ENCODE peak calls at places on chromosomes 5 and 9, in seven cellular contexts. F is neuronal stem cell, M is heart left ventricle, K is adipocyte, W is IMR-90, Y is small intestine, P is hepatocyte. X is an unnamed sample.

GRCh38 chr9:133708770-133709611 is 29.2 kb downstream of the SARDH start:
- DNase-seq in P (no peak), F (no peak), W (no peak), K (no peak), M (peak; percentile 53), Y (no peak), X (peak; percentile 87)

GRCh38 chr5:9924614-9925013 is 294.5 kb upstream of the TAS2R1 start:
- DNase-seq in Y (no peak), M (no peak), K (peak; percentile 93), F (no peak), W (peak; percentile 99), P (no peak), X (no peak)

GRCh38 chr5:177327539-177328522 is 16.1 kb upstream of the MXD3 start:
- DNase-seq in K (no peak), P (no peak), Y (peak; percentile 25), M (no peak), W (peak; percentile 33), F (no peak), X (no peak)

GRCh38 chr5:142843029-142843905 is 73.1 kb downstream of the ARHGAP26 start:
- DNase-seq in P (no peak), W (no peak), Y (no peak), F (no peak), M (no peak), K (no peak), X (no peak)

GRCh38 chr9:8384126-8384525 is 584.5 kb upstream of the DMAC1 start:
- DNase-seq in M (no peak), F (no peak), W (no peak), P (no peak), Y (no peak), K (no peak), X (no peak)

GRCh38 chr5:78887384-78888118 is 97.6 kb downstream of the ARSB start:
- DNase-seq in W (peak; percentile 25), Y (no peak), K (no peak), M (no peak), F (no peak), P (no peak), X (no peak)

GRCh38 chr9:96567203-96567700 is 52.4 kb downstream of the CDC14B start:
- DNase-seq in F (no peak), W (no peak), P (no peak), Y (no peak), M (peak; percentile 64), K (peak; percentile 76), X (no peak)

GRCh38 chr5:44847453-44847852 is 38.7 kb downstream of the MRPS30 start:
- DNase-seq in Y (no peak), K (no peak), F (no peak), W (no peak), M (no peak), P (no peak), X (no peak)

GRCh38 chr9:86802900-86803673 is 144.2 kb downstream of the GAS1 start:
- DNase-seq in K (no peak), M (no peak), W (no peak), F (no peak), Y (no peak), P (no peak), X (no peak)

GRCh38 chr9:111599948-111600343 is 499 bp upstream of the PTGR1 start:
- DNase-seq in M (peak; percentile 57), P (no peak), K (no peak), Y (no peak), F (no peak), W (no peak), X (no peak)

GRCh38 chr5:10333154-10334006 is 20.1 kb upstream of the MARCHF6 start:
- DNase-seq in W (peak; percentile 26), M (peak; percentile 78), F (no peak), K (peak; percentile 61), Y (peak; percentile 50), P (peak; percentile 55), X (no peak)

GRCh38 chr9:115808695-115809094 is 344.9 kb upstream of the PAPPA start:
- DNase-seq in Y (no peak), F (no peak), K (no peak), W (peak; percentile 88), M (no peak), P (no peak), X (no peak)

GRCh38 chr5:58933891-58934628 is 351.2 kb downstream of the RAB3C start:
- DNase-seq in F (no peak), P (no peak), M (no peak), W (no peak), Y (no peak), K (no peak), X (no peak)

GRCh38 chr5:102670224-102670836 is 84.8 kb upstream of the PAM start:
- DNase-seq in W (no peak), Y (no peak), M (peak; percentile 33), P (peak; percentile 43), F (no peak), K (peak; percentile 41), X (peak; percentile 60)

GRCh38 chr9:14303526-14303925 is 10.4 kb downstream of the NFIB start:
- DNase-seq in W (no peak), M (no peak), Y (no peak), F (no peak), P (no peak), K (no peak), X (no peak)

GRCh38 chr5:140608730-140609520 is 24.1 kb downstream of the CD14 start:
- DNase-seq in W (no peak), F (no peak), P (no peak), Y (peak; percentile 43), M (peak; percentile 65), K (no peak), X (peak; percentile 33)

GRCh38 chr9:98302938-98303337 is 47.5 kb upstream of the TBC1D2 start:
- DNase-seq in P (no peak), F (no peak), M (no peak), W (no peak), K (no peak), Y (no peak), X (no peak)

GRCh38 chr5:157558089-157558595 is 17.4 kb downstream of the ADAM19 start:
- DNase-seq in F (no peak), M (no peak), W (peak; percentile 86), P (no peak), Y (no peak), K (peak; percentile 83), X (peak; percentile 68)

GRCh38 chr5:4905674-4906528 is 234.2 kb upstream of the ADAMTS16 start:
- DNase-seq in W (no peak), M (no peak), F (no peak), P (no peak), K (no peak), Y (no peak), X (no peak)

GRCh38 chr9:84917366-84918063 is 248.0 kb downstream of the NTRK2 start:
- DNase-seq in K (no peak), W (no peak), P (no peak), Y (no peak), M (no peak), F (no peak), X (no peak)

GRCh38 chr5:91956738-91957137 is 573.6 kb upstream of the ARRDC3 start:
- DNase-seq in P (no peak), M (no peak), K (no peak), F (peak; percentile 14), Y (no peak), W (no peak), X (peak; percentile 71)

GRCh38 chr5:95761771-95762680 is 30.9 kb downstream of the RHOBTB3 start:
- DNase-seq in M (no peak), K (no peak), W (peak; percentile 94), P (no peak), Y (no peak), F (no peak), X (no peak)

GRCh38 chr5:170273968-170274710 is 23.4 kb downstream of the LCP2 start:
- DNase-seq in W (no peak), Y (peak; percentile 61), F (no peak), P (peak; percentile 58), M (no peak), K (no peak), X (peak; percentile 9)

GRCh38 chr9:133621868-133622267 is 12.7 kb upstream of the FAM163B start:
- DNase-seq in F (no peak), M (no peak), K (no peak), Y (no peak), P (no peak), W (no peak), X (no peak)

GRCh38 chr5:159419567-159419966 is 89.3 kb upstream of the IL12B start:
- DNase-seq in P (no peak), Y (no peak), F (no peak), W (no peak), M (no peak), K (no peak), X (no peak)

GRCh38 chr9:119951591-119951990 is 582.4 kb upstream of the BRINP1 start:
- DNase-seq in K (no peak), W (no peak), P (no peak), M (no peak), F (no peak), Y (no peak), X (no peak)

GRCh38 chr9:119955276-119955675 is 586.0 kb upstream of the BRINP1 start:
- DNase-seq in F (no peak), M (no peak), Y (no peak), W (peak; percentile 13), K (peak; percentile 46), P (no peak), X (no peak)

GRCh38 chr9:119951090-119951489 is 581.9 kb upstream of the BRINP1 start:
- DNase-seq in W (peak; percentile 72), P (no peak), K (peak; percentile 95), Y (no peak), F (no peak), M (no peak), X (no peak)
- H3K4me1 ChIP-seq in W (peaks cover 16% of the 10 kb centered on the region), P (peaks cover 4% of the 10 kb centered on the region), K (peaks cover 64% of the 10 kb centered on the region), Y (no peaks in the 10 kb centered on the region), F (no peaks in the 10 kb centered on the region), M (no peaks in the 10 kb centered on the region), X (peaks cover 28% of the 10 kb centered on the region)

DNA sequence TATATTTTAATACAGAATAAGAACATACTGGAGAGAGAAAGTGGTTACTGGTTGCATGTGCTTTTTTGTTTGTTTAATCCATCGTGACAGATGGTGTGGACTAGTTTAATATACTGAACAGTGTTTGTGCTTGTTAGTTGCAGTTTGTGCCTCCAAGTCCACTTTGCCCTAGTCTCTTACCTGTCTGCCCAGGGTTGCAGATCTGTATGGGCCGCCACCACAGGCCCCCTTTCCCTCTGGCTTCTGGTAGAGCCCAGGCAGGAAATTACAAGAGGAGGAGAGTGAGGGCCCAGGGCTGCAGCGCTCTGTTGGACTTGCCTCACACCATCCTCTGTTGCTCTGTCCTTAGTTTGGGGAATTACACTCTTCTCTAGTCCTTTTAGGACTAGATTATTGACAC is 166.4 kb downstream of the KDM4C start:
- DNase-seq in Y (no peak), M (no peak), F (no peak), W (no peak), P (no peak), K (no peak), X (no peak)
- H3K27me3 ChIP-seq in Y (no peaks in the 10 kb centered on the region), M (no peaks in the 10 kb centered on the region), F (no peaks in the 10 kb centered on the region), W (no peaks in the 10 kb centered on the region), P (no peaks in the 10 kb centered on the region), K (no peaks in the 10 kb centered on the region), X (no peaks in the 10 kb centered on the region)

GRCh38 chr5:119357815-119358559 is 2.2 kb downstream of the TNFAIP8 start:
- DNase-seq in P (no peak), Y (no peak), K (no peak), M (no peak), W (no peak), F (no peak), X (no peak)
- H3K4me1 ChIP-seq in P (peaks cover 40% of the 10 kb centered on the region), Y (peaks cover 25% of the 10 kb centered on the region), K (peaks cover 48% of the 10 kb centered on the region), M (peaks cover 4% of the 10 kb centered on the region), W (peaks cover 21% of the 10 kb centered on the region), F (peaks cover 10% of the 10 kb centered on the region), X (peaks cover 32% of the 10 kb centered on the region)

DNA sequence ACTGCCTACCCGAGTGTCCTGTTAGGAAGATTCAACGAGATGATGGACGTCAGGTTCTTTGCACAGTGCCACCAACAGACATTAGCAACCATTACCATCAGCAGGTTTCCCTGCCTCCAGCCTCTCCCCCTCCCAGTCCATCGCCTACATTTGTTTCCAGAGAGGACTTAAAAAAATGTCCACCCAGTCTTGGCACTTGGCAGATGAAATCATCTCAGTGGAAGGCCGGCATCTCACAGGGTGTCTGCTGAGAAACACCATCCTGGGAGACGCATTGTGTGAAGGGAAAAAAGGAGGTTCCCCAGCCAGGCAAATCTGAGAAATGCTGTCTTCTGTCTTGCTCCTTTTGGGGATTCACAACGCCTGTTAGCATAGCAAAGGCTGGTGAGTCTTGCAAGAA is 58.2 kb downstream of the CRB2 start:
- DNase-seq in Y (no peak), P (no peak), F (no peak), M (no peak), W (no peak), K (no peak), X (no peak)
- H3K27me3 ChIP-seq in Y (no peaks in the 10 kb centered on the region), P (no peaks in the 10 kb centered on the region), F (no peaks in the 10 kb centered on the region), M (no peaks in the 10 kb centered on the region), W (no peaks in the 10 kb centered on the region), K (no peaks in the 10 kb centered on the region), X (no peaks in the 10 kb centered on the region)

X was measured in SJCRH30.